ENCODE peak calls at places on chromosome 2, in five cellular contexts. C is left ventricle myocardium inferior; H is H9; J is Panc1; A is CD8-positive, alpha-beta memory T cell. N is an unnamed sample.
A peak's percentile ranks its signal among the peaks of the same experiment; 100 is the strongest.

GRCh38 chr2:188978291-188979081 is 4.3 kb downstream of the COL3A1 start:
- DNase-seq in C (no peak), H (peak; percentile 26), J (no peak), A (no peak), N (peak; percentile 9)

GRCh38 chr2:134218928-134219707 is 34.8 kb upstream of the MGAT5 start:
- DNase-seq in C (no peak), H (no peak), J (no peak), A (peak; percentile 19), N (peak; percentile 39)

GRCh38 chr2:231169475-231169874 is 29.0 kb upstream of the ARMC9 start:
- DNase-seq in C (no peak), H (no peak), J (no peak), A (no peak), N (no peak)

GRCh38 chr2:95539836-95540235 is 52.0 kb upstream of the TRIM43 start:
- DNase-seq in C (no peak), H (no peak), J (no peak), A (no peak), N (no peak)

GRCh38 chr2:232438951-232439757 is 16.8 kb upstream of the ALPI start:
- DNase-seq in C (no peak), H (peak; percentile 63), J (no peak), A (no peak), N (no peak)

GRCh38 chr2:64063924-64064331 is 44.7 kb upstream of the VPS54 start:
- DNase-seq in C (no peak), H (peak; percentile 58), J (no peak), A (no peak), N (no peak)

GRCh38 chr2:191247381-191248057 is 2.3 kb downstream of the MYO1B start:
- DNase-seq in C (no peak), H (no peak), J (no peak), A (no peak), N (no peak)

GRCh38 chr2:224008702-224009261 is 30.3 kb downstream of the SERPINE2 start:
- DNase-seq in C (no peak), H (peak; percentile 76), J (no peak), A (no peak), N (no peak)

GRCh38 chr2:10080536-10081304 is 509 bp upstream of the CYS1 start:
- DNase-seq in C (no peak), H (no peak), J (no peak), A (peak; percentile 17), N (no peak)

GRCh38 chr2:215540646-215541045 is 104.8 kb upstream of the FN1 start:
- DNase-seq in C (no peak), H (no peak), J (no peak), A (no peak), N (no peak)

GRCh38 chr2:240442891-240443715 is 7.6 kb downstream of the GPC1 start:
- DNase-seq in C (no peak), H (no peak), J (no peak), A (no peak), N (no peak)
- H3K4me1 ChIP-seq in C (peaks cover 69% of the 10 kb centered on the region), H (no peaks in the 10 kb centered on the region), J (no peaks in the 10 kb centered on the region), A (no peaks in the 10 kb centered on the region), N (no peaks in the 10 kb centered on the region)

DNA sequence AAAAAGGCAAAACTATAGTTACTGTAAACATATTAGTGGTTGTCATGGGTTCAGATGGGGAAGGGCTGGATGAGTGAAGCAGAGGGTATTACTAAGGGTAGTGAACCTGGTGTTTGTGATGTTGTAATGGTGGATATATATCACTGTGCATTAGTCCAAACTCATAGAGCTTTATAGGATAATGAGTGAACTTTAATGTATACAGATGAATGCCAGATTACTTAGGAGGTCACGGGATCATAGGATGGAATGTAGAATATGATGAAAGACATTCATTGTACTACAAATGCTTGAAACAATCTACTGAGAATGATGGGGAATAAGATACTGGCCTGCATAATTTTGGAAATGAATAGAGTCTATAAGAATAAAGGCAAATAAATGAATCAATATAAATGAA is 226.7 kb upstream of the ZNF804A start:
- DNase-seq in C (no peak), H (no peak), J (no peak), A (no peak), N (no peak)
- H3K27ac ChIP-seq in C (no peak overlapping the region), H (no peak overlapping the region), J (no peak overlapping the region), A (no peak overlapping the region), N (no peak overlapping the region)

DNA sequence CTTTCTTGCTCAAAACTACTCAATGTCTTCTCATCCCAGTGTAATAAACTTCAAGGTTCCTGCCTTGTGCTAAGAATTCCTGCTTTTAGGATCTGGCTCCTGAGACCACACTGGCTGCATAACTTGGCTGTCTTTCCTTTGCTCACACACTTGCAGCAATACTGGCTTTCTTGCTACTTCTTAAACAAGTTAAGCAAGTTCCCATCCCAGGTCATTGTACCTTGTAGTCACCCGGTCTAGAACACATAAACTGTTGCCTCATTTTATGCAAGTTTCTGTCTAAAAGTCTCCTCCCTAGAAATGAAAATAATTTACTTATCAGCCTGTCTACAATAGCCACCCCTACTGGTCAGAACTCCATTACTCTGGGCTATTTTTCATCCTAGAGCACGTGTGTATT is 887.8 kb upstream of the FAM98A start:
- DNase-seq in C (no peak), H (no peak), J (no peak), A (no peak), N (no peak)
- H3K9me3 ChIP-seq in C (no peaks in the 10 kb centered on the region), H (no peaks in the 10 kb centered on the region), J (no peaks in the 10 kb centered on the region), A (no peaks in the 10 kb centered on the region), N (peaks cover 3% of the 10 kb centered on the region)

DNA sequence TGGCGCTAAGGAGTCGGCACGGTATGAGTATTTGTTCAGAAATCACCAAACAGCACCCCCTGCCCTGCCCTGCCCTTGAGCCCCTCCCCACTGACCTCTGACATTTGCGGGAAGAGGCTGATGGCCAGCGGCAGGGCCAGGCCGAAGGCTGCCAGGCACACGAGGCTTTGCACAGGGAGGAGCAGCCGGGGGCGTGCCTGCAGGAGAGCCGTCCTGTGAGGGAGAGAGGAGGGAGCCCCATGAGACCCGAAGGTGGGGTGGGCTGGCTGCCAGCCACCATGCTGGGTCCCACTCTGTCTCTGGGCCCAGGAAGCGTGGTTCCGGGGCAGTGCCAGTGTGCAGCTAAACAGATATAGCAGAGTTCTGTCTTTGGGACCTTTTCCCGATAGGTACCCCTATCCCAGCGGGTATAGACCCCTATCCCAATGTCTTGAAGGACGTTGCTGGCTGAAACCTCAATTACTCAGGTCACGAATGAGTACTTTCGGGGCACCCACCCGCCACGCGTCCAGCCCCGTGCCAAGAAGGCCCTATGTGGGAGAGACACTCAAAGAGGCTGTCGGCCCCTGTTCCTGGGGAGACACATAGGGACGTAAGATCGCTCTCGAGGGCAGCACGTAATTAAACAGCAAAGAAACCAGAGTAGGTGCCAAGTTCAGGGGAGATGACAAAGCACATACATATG is 43.9 kb downstream of the EMX1 start:
- DNase-seq in C (no peak), H (no peak), J (no peak), A (no peak), N (no peak)
- H3K4me1 ChIP-seq in C (no peaks in the 10 kb centered on the region), H (peaks cover 14% of the 10 kb centered on the region), J (no peaks in the 10 kb centered on the region), A (no peaks in the 10 kb centered on the region), N (no peaks in the 10 kb centered on the region)